ENCODE peak calls at places on chromosomes 11 and 22, in ten cellular contexts. Z is mammary epithelial cell; P is PC-3; F is endodermal cell; W is stomach; T is CD8-positive, alpha-beta T cell; A is pancreas; B is cardiac muscle cell; J is body of pancreas; S is transverse colon. D is an unnamed sample. For H3K36me3 and H3K4me1, the result is how much of the 10 kb centered on the place peaks cover.

GRCh38 chr11:42462558-42463310 is 849.1 kb upstream of the API5 start:
- DNase-seq in Z (peak), P (peak), F (no peak), W (no peak), T (no peak), A (no peak), B (peak), J (no peak), S (no peak), D (no peak)

GRCh38 chr11:2378527-2379210 is 1.6 kb downstream of the CD81 start:
- DNase-seq in Z (no peak), P (no peak), F (no peak), W (no peak), T (no peak), A (peak), B (peak), J (peak), S (no peak), D (no peak)

GRCh38 chr22:26707581-26707980 is 50.2 kb downstream of the MIAT start:
- DNase-seq in Z (peak), P (no peak), F (no peak), W (no peak), T (no peak), A (no peak), B (no peak), J (no peak), S (no peak), D (no peak)

GRCh38 chr11:358129-358805 is 11.0 kb upstream of the B4GALNT4 start:
- DNase-seq in Z (no peak), P (no peak), F (no peak), W (no peak), T (no peak), A (no peak), B (no peak), J (no peak), S (no peak), D (no peak)

GRCh38 chr11:123477205-123477907 is 47.3 kb downstream of the GRAMD1B start:
- DNase-seq in Z (no peak), P (no peak), F (no peak), W (no peak), T (no peak), A (no peak), B (no peak), J (no peak), S (no peak), D (no peak)

GRCh38 chr11:46302866-46303265 is 25.4 kb downstream of the CREB3L1 start:
- DNase-seq in Z (no peak), P (no peak), F (no peak), W (no peak), T (no peak), A (no peak), B (no peak), J (no peak), S (no peak), D (no peak)

GRCh38 chr22:37843746-37844089 is 416 bp downstream of the ANKRD54 start:
- DNase-seq in Z (no peak), P (peak), F (no peak), W (no peak), T (no peak), A (peak), B (peak), J (no peak), S (peak), D (peak)

GRCh38 chr11:72010529-72011233 is 12.0 kb downstream of the IL18BP start:
- DNase-seq in Z (no peak), P (no peak), F (no peak), W (no peak), T (no peak), A (no peak), B (no peak), J (no peak), S (no peak), D (no peak)

GRCh38 chr11:8652140-8652539 is 30.3 kb downstream of the TRIM66 start:
- DNase-seq in Z (peak), P (peak), F (no peak), W (no peak), T (no peak), A (no peak), B (peak), J (no peak), S (no peak), D (no peak)

GRCh38 chr11:17439316-17439782 is 37.3 kb downstream of the ABCC8 start:
- DNase-seq in Z (no peak), P (peak), F (peak), W (peak), T (no peak), A (no peak), B (no peak), J (peak), S (no peak), D (no peak)

GRCh38 chr22:38870312-38870741 is 1.7 kb downstream of the CBX6 start:
- DNase-seq in Z (peak), P (peak), F (peak), W (peak), T (peak), A (peak), B (peak), J (peak), S (peak), D (peak)

GRCh38 chr22:40597541-40598453 is 38.7 kb downstream of the MRTFA start:
- DNase-seq in Z (peak), P (peak), F (no peak), W (peak), T (no peak), A (no peak), B (no peak), J (no peak), S (no peak), D (no peak)

GRCh38 chr11:64055077-64055476 is 19.3 kb downstream of the FLRT1 start:
- DNase-seq in Z (no peak), P (no peak), F (peak), W (no peak), T (no peak), A (no peak), B (no peak), J (no peak), S (no peak), D (no peak)

GRCh38 chr11:75558939-75559843 is 2.9 kb upstream of the SERPINH1 start:
- DNase-seq in Z (no peak), P (no peak), F (peak), W (no peak), T (no peak), A (no peak), B (peak), J (peak), S (no peak), D (peak)

GRCh38 chr11:16194566-16194965 is 161.8 kb downstream of the SOX6 start:
- DNase-seq in Z (no peak), P (no peak), F (no peak), W (no peak), T (no peak), A (no peak), B (peak), J (peak), S (no peak), D (no peak)

GRCh38 chr22:27086728-27087450 is 429.5 kb downstream of the MIAT start:
- DNase-seq in Z (no peak), P (no peak), F (peak), W (no peak), T (no peak), A (no peak), B (no peak), J (no peak), S (no peak), D (no peak)

GRCh38 chr11:15157181-15157580 is 42.5 kb downstream of the INSC start:
- DNase-seq in Z (peak), P (peak), F (no peak), W (no peak), T (no peak), A (no peak), B (peak), J (no peak), S (no peak), D (no peak)

GRCh38 chr22:45731798-45732495 is 60.3 kb downstream of the ATXN10 start:
- DNase-seq in Z (peak), P (peak), F (no peak), W (no peak), T (no peak), A (no peak), B (peak), J (no peak), S (no peak), D (no peak)

GRCh38 chr11:119115484-119116234 is 5.7 kb upstream of the HINFP start:
- DNase-seq in Z (no peak), P (no peak), F (no peak), W (no peak), T (peak), A (no peak), B (no peak), J (peak), S (peak), D (no peak)

GRCh38 chr11:2587976-2588748 is 111.6 kb downstream of the KCNQ1OT1 start:
- DNase-seq in Z (no peak), P (no peak), F (no peak), W (peak), T (no peak), A (peak), B (no peak), J (no peak), S (no peak), D (no peak)

GRCh38 chr11:61616443-61616842 is 35.6 kb upstream of the SYT7 start:
- DNase-seq in Z (peak), P (peak), F (no peak), W (no peak), T (no peak), A (no peak), B (peak), J (no peak), S (no peak), D (no peak)

GRCh38 chr11:19200410-19201201 is 1.2 kb downstream of the CSRP3 start:
- DNase-seq in Z (peak), P (peak), F (no peak), W (peak), T (no peak), A (no peak), B (peak), J (peak), S (peak), D (peak)

GRCh38 chr22:49955581-49956417 is 4.8 kb upstream of the PIM3 start:
- DNase-seq in Z (no peak), P (no peak), F (peak), W (no peak), T (no peak), A (peak), B (no peak), J (no peak), S (peak), D (no peak)

GRCh38 chr11:61756452-61757212 is 4.2 kb downstream of the MYRF start:
- DNase-seq in Z (no peak), P (peak), F (no peak), W (peak), T (peak), A (peak), B (peak), J (peak), S (peak), D (peak)

GRCh38 chr11:6673523-6673922 is 9.6 kb downstream of the MRPL17 start:
- DNase-seq in Z (no peak), P (no peak), F (no peak), W (no peak), T (no peak), A (no peak), B (no peak), J (no peak), S (no peak), D (no peak)
- H3K36me3 ChIP-seq in Z (under half), P (under half), F (under half), W (under half), T (under half), A (under half), B (under half), J (under half), S (under half), D (under half)

GRCh38 chr11:70720291-70720690 is 322.0 kb downstream of the CTTN start:
- DNase-seq in Z (no peak), P (no peak), F (no peak), W (no peak), T (no peak), A (no peak), B (no peak), J (no peak), S (no peak), D (no peak)
- H3K27ac ChIP-seq in Z (no peak), P (no peak), F (no peak), W (no peak), T (no peak), A (no peak), B (no peak), J (no peak), S (no peak), D (no peak)

DNA sequence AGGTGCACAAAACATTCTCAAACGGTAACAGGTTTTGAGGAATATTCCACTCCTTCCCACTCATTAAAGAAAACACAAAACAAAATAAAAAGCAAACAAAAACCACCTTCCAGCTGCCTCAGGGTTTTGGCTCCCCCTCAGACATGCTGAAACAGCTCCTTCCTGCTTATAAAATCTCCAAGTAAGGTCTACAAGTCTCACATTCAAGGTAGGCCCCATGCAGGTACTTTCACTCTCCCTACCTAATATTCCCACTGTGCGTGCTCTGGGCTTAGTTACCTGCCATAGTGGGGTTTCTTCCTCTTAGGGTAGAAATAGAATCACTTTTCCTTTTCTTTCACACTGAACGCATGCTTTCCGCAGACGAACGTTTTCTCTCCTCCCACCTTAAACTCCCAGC is 132.3 kb downstream of the RBFOX2 start:
- DNase-seq in Z (peak), P (no peak), F (no peak), W (no peak), T (no peak), A (no peak), B (no peak), J (no peak), S (no peak), D (no peak)
- H3K4me1 ChIP-seq in Z (half or more), P (under half), F (under half), W (under half), T (under half), A (under half), B (half or more), J (under half), S (under half), D (under half)

GRCh38 chr11:59801981-59802638 is 8.5 kb downstream of the MRPL16 start:
- DNase-seq in Z (peak), P (peak), F (peak), W (no peak), T (no peak), A (no peak), B (peak), J (peak), S (no peak), D (no peak)

GRCh38 chr11:59802639-59803176 is 7.9 kb downstream of the MRPL16 start:
- DNase-seq in Z (peak), P (peak), F (no peak), W (no peak), T (no peak), A (no peak), B (peak), J (peak), S (no peak), D (peak)

GRCh38 chr11:59801160-59801706 is 9.3 kb downstream of the MRPL16 start:
- DNase-seq in Z (no peak), P (peak), F (no peak), W (no peak), T (no peak), A (no peak), B (no peak), J (no peak), S (no peak), D (no peak)

DNA sequence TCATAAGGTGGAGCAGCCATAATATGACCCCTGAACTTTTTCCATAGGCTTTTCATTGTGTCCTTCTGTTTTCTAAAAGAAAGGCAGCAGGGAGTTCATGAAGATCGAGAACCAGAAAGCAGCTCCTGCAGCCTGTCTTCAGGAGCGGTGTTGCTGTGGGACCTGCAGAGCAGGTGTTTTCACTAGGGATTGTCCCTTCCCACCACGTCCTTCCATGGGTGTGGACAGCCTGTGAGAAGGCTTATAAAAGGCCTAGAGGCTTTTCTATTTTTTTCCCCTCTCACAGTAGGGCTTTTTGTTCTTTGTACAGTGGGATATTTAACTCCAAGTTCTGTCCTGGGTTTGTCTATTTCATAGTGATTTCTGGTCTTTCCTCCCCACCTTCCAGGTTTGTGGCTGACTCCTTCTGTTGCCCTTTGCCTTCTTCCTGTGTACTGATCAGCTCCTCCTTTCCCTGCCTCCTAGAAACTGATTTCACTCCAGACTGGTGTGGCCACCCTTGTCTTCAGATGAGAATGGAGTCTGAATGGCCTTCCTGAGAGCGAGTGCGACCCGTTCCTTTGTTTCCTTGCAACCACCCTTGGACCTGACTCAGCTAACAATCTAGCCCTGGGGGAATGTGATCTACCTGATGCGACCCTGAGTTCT is 10.1 kb downstream of the MRPL16 start:
- DNase-seq in Z (no peak), P (no peak), F (no peak), W (no peak), T (no peak), A (no peak), B (no peak), J (no peak), S (peak), D (peak)
- H3K36me3 ChIP-seq in Z (under half), P (under half), F (half or more), W (half or more), T (under half), A (under half), B (under half), J (under half), S (under half), D (under half)

GRCh38 chr11:73931951-73932350 is 18.9 kb upstream of the DNAJB13 start:
- DNase-seq in Z (no peak), P (peak), F (no peak), W (no peak), T (no peak), A (no peak), B (no peak), J (no peak), S (peak), D (peak)
- H3K27ac ChIP-seq in Z (no peak), P (peak), F (no peak), W (no peak), T (no peak), A (no peak), B (no peak), J (no peak), S (no peak), D (no peak)

GRCh38 chr11:126343051-126343450 is 12.4 kb upstream of the ST3GAL4 start:
- DNase-seq in Z (no peak), P (no peak), F (no peak), W (no peak), T (no peak), A (no peak), B (no peak), J (no peak), S (no peak), D (no peak)

GRCh38 chr11:126345759-126346585 is 9.5 kb upstream of the ST3GAL4 start:
- DNase-seq in Z (no peak), P (peak), F (peak), W (no peak), T (no peak), A (peak), B (peak), J (peak), S (no peak), D (peak)

GRCh38 chr11:126346586-126346940 is 8.9 kb upstream of the ST3GAL4 start:
- DNase-seq in Z (no peak), P (no peak), F (no peak), W (no peak), T (no peak), A (no peak), B (no peak), J (no peak), S (no peak), D (no peak)

GRCh38 chr11:126345283-126345682 is 10.2 kb upstream of the ST3GAL4 start:
- DNase-seq in Z (no peak), P (no peak), F (no peak), W (no peak), T (no peak), A (no peak), B (no peak), J (no peak), S (no peak), D (no peak)

DNA sequence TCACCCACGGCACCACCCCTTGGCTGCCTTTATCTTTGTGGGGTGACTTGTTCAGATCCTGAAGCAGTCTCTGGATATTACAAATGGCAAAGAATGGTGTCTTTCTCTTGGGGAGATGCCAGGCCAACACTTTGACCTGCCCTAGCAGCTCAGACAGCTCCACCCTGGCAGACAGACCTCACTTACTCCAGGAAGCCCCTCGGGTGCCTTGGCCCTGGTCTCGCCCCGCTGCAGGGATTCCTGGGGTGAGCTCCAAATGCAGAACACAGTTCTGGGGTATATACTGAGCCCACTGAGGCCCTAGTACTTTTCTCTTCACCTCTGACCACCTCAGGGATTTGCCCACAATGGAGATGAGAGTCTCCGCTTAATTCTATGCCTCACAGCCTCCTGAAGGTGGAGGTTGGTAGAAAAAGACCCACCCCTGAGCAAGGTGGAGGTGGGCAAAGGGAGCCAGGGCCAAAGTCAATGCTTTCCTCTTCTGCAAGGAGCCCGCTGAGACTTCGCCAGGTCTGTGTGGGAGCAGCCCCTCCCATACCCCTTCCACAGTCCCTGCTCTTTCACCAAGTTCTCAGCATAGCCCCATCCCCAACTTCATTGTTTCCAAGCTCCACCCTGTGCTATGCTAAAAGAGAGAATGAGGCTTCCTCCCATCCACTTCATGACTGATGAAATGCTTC is 11.1 kb upstream of the ST3GAL4 start:
- DNase-seq in Z (no peak), P (no peak), F (no peak), W (no peak), T (no peak), A (no peak), B (no peak), J (no peak), S (no peak), D (no peak)
- H3K4me1 ChIP-seq in Z (under half), P (under half), F (under half), W (under half), T (under half), A (under half), B (under half), J (under half), S (under half), D (under half)

GRCh38 chr22:31901388-31902137 is 42.8 kb upstream of the YWHAH start:
- DNase-seq in Z (no peak), P (no peak), F (no peak), W (no peak), T (no peak), A (no peak), B (peak), J (no peak), S (no peak), D (no peak)

GRCh38 chr22:31911565-31912401 is 32.6 kb upstream of the YWHAH start:
- DNase-seq in Z (no peak), P (no peak), F (no peak), W (peak), T (no peak), A (no peak), B (no peak), J (no peak), S (peak), D (peak)

GRCh38 chr22:31905356-31905755 is 39.0 kb upstream of the YWHAH start:
- DNase-seq in Z (no peak), P (no peak), F (no peak), W (no peak), T (no peak), A (no peak), B (no peak), J (no peak), S (no peak), D (no peak)

GRCh38 chr22:31906086-31906485 is 38.2 kb upstream of the YWHAH start:
- DNase-seq in Z (no peak), P (no peak), F (no peak), W (no peak), T (no peak), A (no peak), B (no peak), J (no peak), S (no peak), D (no peak)

GRCh38 chr22:31906569-31906968 is 37.8 kb upstream of the YWHAH start:
- DNase-seq in Z (no peak), P (no peak), F (no peak), W (no peak), T (no peak), A (no peak), B (no peak), J (no peak), S (no peak), D (no peak)
- H3K36me3 ChIP-seq in Z (under half), P (under half), F (under half), W (half or more), T (under half), A (under half), B (under half), J (under half), S (under half), D (under half)

GRCh38 chr11:121930004-121930965 is 185.7 kb downstream of the BLID start:
- DNase-seq in Z (no peak), P (no peak), F (no peak), W (no peak), T (no peak), A (no peak), B (peak), J (no peak), S (no peak), D (no peak)
- H3K27ac ChIP-seq in Z (no peak), P (no peak), F (peak), W (no peak), T (no peak), A (peak), B (peak), J (peak), S (no peak), D (no peak)